ENCODE peak calls at places on chromosomes 11 and 22, in four cellular contexts. One of them, this sample, is unnamed. For H3K4me1, the result is how much of the 10 kb centered on the place peaks cover.

GRCh38 chr11:21511835-21512440 is 680.9 kb upstream of the ANO5 start:
- DNase-seq in H1: peak
- DNase-seq in pancreas: peak
- DNase-seq in right lobe of liver: peak
- DNase-seq in this sample: peak

GRCh38 chr11:72000591-72000867 is 1.8 kb downstream of the IL18BP start:
- DNase-seq in H1: no peak
- DNase-seq in pancreas: no peak
- DNase-seq in right lobe of liver: no peak
- DNase-seq in this sample: peak

GRCh38 chr11:133956650-133957633 is at the start of gene IGSF9B:
- DNase-seq in H1: peak
- DNase-seq in pancreas: peak
- DNase-seq in right lobe of liver: peak
- DNase-seq in this sample: peak

GRCh38 chr22:35930933-35931332 is 97.7 kb downstream of the RBFOX2 start:
- DNase-seq in H1: no peak
- DNase-seq in pancreas: peak
- DNase-seq in right lobe of liver: no peak
- DNase-seq in this sample: no peak

GRCh38 chr11:12441081-12441801 is 63.9 kb downstream of the PARVA start:
- DNase-seq in H1: no peak
- DNase-seq in pancreas: no peak
- DNase-seq in right lobe of liver: no peak
- DNase-seq in this sample: no peak

GRCh38 chr11:78338138-78338537 is 79.5 kb downstream of the GAB2 start:
- DNase-seq in H1: no peak
- DNase-seq in pancreas: no peak
- DNase-seq in right lobe of liver: no peak
- DNase-seq in this sample: no peak

GRCh38 chr11:59778122-59778521 is 22.9 kb downstream of the STX3 start:
- DNase-seq in H1: no peak
- DNase-seq in pancreas: peak
- DNase-seq in right lobe of liver: no peak
- DNase-seq in this sample: no peak

GRCh38 chr22:23090079-23090835 is 19.9 kb downstream of the GNAZ start:
- DNase-seq in H1: no peak
- DNase-seq in pancreas: no peak
- DNase-seq in right lobe of liver: no peak
- DNase-seq in this sample: no peak

GRCh38 chr11:46159694-46160093 is 38.4 kb upstream of the PHF21A start:
- DNase-seq in H1: no peak
- DNase-seq in pancreas: no peak
- DNase-seq in right lobe of liver: no peak
- DNase-seq in this sample: no peak

GRCh38 chr22:39240841-39241631 is 3.7 kb downstream of the PDGFB start:
- DNase-seq in H1: peak
- DNase-seq in pancreas: peak
- DNase-seq in right lobe of liver: no peak
- DNase-seq in this sample: peak

GRCh38 chr11:63670077-63670737 is 969 bp downstream of the ATL3 start:
- DNase-seq in H1: no peak
- DNase-seq in pancreas: no peak
- DNase-seq in right lobe of liver: no peak
- DNase-seq in this sample: no peak

GRCh38 chr11:69319255-69320106 is 25.5 kb downstream of the MYEOV start:
- DNase-seq in H1: no peak
- DNase-seq in pancreas: no peak
- DNase-seq in right lobe of liver: no peak
- DNase-seq in this sample: no peak

GRCh38 chr22:46084943-46085830 is 65.1 kb upstream of the PPARA start:
- DNase-seq in H1: no peak
- DNase-seq in pancreas: peak
- DNase-seq in right lobe of liver: peak
- DNase-seq in this sample: peak

GRCh38 chr11:64609436-64610047 is 18.5 kb downstream of the SLC22A12 start:
- DNase-seq in H1: no peak
- DNase-seq in pancreas: no peak
- DNase-seq in right lobe of liver: no peak
- DNase-seq in this sample: no peak

GRCh38 chr11:55970935-55971334 is 1.2 kb upstream of the OR10AG1 start:
- DNase-seq in H1: no peak
- DNase-seq in pancreas: no peak
- DNase-seq in right lobe of liver: no peak
- DNase-seq in this sample: no peak

GRCh38 chr22:29780781-29781676 is 13.9 kb downstream of the UQCR10 start:
- DNase-seq in H1: no peak
- DNase-seq in pancreas: no peak
- DNase-seq in right lobe of liver: no peak
- DNase-seq in this sample: no peak
- H3K4me1 ChIP-seq in H1: under half
- H3K4me1 ChIP-seq in pancreas: half or more
- H3K4me1 ChIP-seq in right lobe of liver: under half
- H3K4me1 ChIP-seq in this sample: under half

GRCh38 chr11:123439616-123440015 is 9.5 kb downstream of the GRAMD1B start:
- DNase-seq in H1: no peak
- DNase-seq in pancreas: no peak
- DNase-seq in right lobe of liver: no peak
- DNase-seq in this sample: no peak

GRCh38 chr11:123438191-123438627 is 8.1 kb downstream of the GRAMD1B start:
- DNase-seq in H1: no peak
- DNase-seq in pancreas: no peak
- DNase-seq in right lobe of liver: no peak
- DNase-seq in this sample: no peak

GRCh38 chr11:123434911-123435310 is 4.8 kb downstream of the GRAMD1B start:
- DNase-seq in H1: no peak
- DNase-seq in pancreas: no peak
- DNase-seq in right lobe of liver: no peak
- DNase-seq in this sample: no peak

GRCh38 chr11:123434262-123434661 is 4.2 kb downstream of the GRAMD1B start:
- DNase-seq in H1: no peak
- DNase-seq in pancreas: no peak
- DNase-seq in right lobe of liver: no peak
- DNase-seq in this sample: no peak

DNA sequence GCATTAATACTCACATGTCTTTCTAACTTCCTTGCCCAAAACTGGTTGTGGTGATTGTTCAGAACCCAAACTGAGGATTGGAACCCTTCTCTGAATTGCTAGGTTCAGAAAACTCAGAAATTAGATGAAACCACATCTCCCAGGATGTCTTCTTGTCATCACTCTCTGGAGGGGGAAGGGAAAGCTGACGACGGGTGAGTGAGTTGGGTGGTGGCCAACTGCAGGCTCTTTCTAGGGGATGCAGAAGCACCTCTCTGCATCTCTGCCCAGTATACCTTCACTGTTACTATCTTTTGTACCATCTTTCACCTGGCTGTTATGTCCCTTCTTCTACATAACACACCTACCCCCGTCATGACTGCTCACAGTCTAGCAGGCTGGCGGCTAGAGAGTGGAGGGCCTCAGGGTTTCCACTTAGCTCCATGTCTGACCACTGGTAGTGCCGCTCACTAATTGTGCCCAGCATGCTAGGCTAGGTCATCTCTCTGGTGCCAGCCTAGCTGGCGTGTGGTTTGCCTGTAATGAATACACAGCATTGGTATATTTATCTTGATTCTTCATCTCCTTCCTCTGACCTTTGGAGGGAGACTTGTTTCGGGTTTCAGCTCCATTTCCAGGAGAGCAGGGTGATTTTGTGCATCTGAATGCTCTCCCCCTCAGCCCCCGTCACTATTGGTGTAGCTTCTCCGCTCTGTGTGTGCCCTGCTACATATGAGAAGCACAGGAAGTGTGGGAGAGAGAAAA is 7.3 kb downstream of the GRAMD1B start:
- DNase-seq in H1: no peak
- DNase-seq in pancreas: no peak
- DNase-seq in right lobe of liver: no peak
- DNase-seq in this sample: no peak
- H3K27ac ChIP-seq in H1: no peak
- H3K27ac ChIP-seq in pancreas: no peak
- H3K27ac ChIP-seq in right lobe of liver: no peak
- H3K27ac ChIP-seq in this sample: no peak

GRCh38 chr11:1930448-1930802 is 10.9 kb downstream of the TNNT3 start:
- DNase-seq in H1: no peak
- DNase-seq in pancreas: no peak
- DNase-seq in right lobe of liver: no peak
- DNase-seq in this sample: no peak

GRCh38 chr11:1928038-1928890 is 8.8 kb downstream of the TNNT3 start:
- DNase-seq in H1: no peak
- DNase-seq in pancreas: no peak
- DNase-seq in right lobe of liver: no peak
- DNase-seq in this sample: no peak

GRCh38 chr11:1928891-1929541 is 9.5 kb downstream of the TNNT3 start:
- DNase-seq in H1: no peak
- DNase-seq in pancreas: no peak
- DNase-seq in right lobe of liver: peak
- DNase-seq in this sample: no peak

GRCh38 chr11:1931326-1931725 is 11.8 kb downstream of the TNNT3 start:
- DNase-seq in H1: no peak
- DNase-seq in pancreas: no peak
- DNase-seq in right lobe of liver: no peak
- DNase-seq in this sample: no peak

GRCh38 chr11:1929621-1930447 is 10.3 kb downstream of the TNNT3 start:
- DNase-seq in H1: no peak
- DNase-seq in pancreas: no peak
- DNase-seq in right lobe of liver: no peak
- DNase-seq in this sample: no peak
- H3K4me1 ChIP-seq in H1: under half
- H3K4me1 ChIP-seq in pancreas: under half
- H3K4me1 ChIP-seq in right lobe of liver: under half
- H3K4me1 ChIP-seq in this sample: under half

GRCh38 chr11:32659672-32660071 is 76.0 kb downstream of the EIF3M start:
- DNase-seq in H1: no peak
- DNase-seq in pancreas: no peak
- DNase-seq in right lobe of liver: no peak
- DNase-seq in this sample: no peak

DNA sequence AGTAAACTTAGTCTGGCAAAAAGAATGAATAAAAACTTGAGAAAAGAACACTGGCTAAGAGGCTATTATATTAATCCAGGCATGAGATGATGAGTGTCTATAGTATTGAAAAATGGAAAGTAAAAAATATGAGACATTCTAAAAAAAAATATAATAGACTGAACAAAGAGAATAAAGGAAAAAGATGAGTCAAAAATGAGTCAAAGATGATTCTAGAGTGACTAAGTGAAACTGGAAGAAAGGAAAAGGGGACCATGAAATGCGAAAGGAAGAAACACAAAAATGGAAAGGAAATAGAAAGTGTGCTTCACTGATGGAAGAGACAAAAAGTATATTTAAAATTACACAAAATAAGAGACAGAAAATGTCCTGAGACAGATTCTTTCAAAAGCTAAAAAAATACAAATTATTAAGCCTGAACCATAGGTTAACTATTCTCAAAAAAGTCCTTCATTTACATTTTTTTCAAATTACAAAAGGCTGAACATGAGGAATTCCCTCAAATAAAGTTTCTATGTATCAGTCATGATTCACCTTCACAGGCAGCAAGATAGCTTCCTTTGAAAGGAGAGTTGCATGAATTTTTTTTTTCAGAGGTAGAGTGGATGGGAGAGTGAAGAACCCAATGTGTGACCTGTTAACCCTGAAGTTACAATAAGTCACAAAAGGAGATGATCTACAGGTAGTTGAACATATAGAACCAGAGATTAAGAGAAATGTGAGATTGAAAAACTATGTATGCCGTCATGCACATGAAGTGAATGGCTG is 75.2 kb downstream of the EIF3M start:
- DNase-seq in H1: no peak
- DNase-seq in pancreas: no peak
- DNase-seq in right lobe of liver: no peak
- DNase-seq in this sample: no peak
- H3K27ac ChIP-seq in H1: no peak
- H3K27ac ChIP-seq in pancreas: no peak
- H3K27ac ChIP-seq in right lobe of liver: no peak
- H3K27ac ChIP-seq in this sample: no peak

GRCh38 chr22:30295576-30295975 is 6.3 kb upstream of the CASTOR1 start:
- DNase-seq in H1: no peak
- DNase-seq in pancreas: no peak
- DNase-seq in right lobe of liver: no peak
- DNase-seq in this sample: no peak

GRCh38 chr22:30297276-30298004 is 8.1 kb upstream of the CASTOR1 start:
- DNase-seq in H1: no peak
- DNase-seq in pancreas: no peak
- DNase-seq in right lobe of liver: no peak
- DNase-seq in this sample: no peak

GRCh38 chr22:30296851-30297250 is 7.5 kb upstream of the CASTOR1 start:
- DNase-seq in H1: no peak
- DNase-seq in pancreas: no peak
- DNase-seq in right lobe of liver: no peak
- DNase-seq in this sample: no peak

GRCh38 chr22:30294830-30295229 is 5.5 kb upstream of the CASTOR1 start:
- DNase-seq in H1: no peak
- DNase-seq in pancreas: no peak
- DNase-seq in right lobe of liver: no peak
- DNase-seq in this sample: no peak

DNA sequence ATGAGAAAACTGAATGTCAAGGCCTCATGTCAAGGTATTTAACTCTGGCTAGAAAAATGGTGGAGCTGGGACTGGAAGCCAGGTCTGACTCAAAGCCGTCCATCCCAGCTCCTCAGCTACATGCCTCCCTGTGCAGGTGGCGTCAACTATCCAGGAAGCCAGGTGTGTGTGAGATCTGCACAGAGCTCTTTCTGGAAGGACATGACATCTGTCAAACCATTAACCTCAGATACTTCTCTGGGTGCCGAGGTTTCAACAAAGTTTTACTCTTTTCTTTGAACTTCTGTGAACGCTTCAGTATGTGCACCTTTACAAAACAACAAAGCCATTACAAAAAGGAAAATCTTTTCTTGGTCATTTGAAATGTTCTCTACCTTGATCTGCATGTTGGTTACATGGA is 7.0 kb upstream of the CASTOR1 start:
- DNase-seq in H1: no peak
- DNase-seq in pancreas: no peak
- DNase-seq in right lobe of liver: no peak
- DNase-seq in this sample: no peak
- H3K4me1 ChIP-seq in H1: under half
- H3K4me1 ChIP-seq in pancreas: under half
- H3K4me1 ChIP-seq in right lobe of liver: under half
- H3K4me1 ChIP-seq in this sample: under half

DNA sequence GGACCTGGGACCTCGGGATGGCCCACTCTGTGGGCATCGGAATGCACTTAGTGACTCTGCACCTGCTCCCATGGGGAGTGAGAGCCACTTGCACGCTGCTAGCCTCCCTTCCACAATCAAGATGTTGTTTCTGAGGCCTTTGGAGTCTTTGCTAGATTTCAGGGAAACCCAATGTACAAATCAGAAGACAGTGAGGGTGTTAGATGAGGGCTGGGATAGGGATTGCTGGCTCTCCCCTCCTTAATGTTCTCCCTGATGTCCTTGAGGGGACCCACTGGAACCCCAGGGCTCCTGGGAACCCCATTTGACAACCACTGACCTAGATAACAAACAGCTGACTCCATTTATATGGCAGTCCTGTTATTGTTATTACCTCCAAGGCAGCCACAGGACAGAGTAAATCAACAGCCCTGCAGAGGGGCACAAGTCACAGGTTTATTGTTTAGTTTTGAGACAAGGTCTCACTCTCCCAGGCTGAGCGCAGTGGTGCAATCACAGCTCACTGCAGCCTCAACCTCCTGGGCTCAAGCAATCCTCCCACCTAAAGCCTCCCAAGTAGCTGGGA is 31.3 kb upstream of the COMT start:
- DNase-seq in H1: no peak
- DNase-seq in pancreas: no peak
- DNase-seq in right lobe of liver: no peak
- DNase-seq in this sample: no peak
- H3K27ac ChIP-seq in H1: no peak
- H3K27ac ChIP-seq in pancreas: no peak
- H3K27ac ChIP-seq in right lobe of liver: no peak
- H3K27ac ChIP-seq in this sample: no peak

This sample was measured in breast epithelium.